ENCODE peak calls at places on chromosomes 1 and 21, in five cellular contexts. One of them, this sample, is unnamed. For H3K36me3 and H3K4me1, the result is how much of the 10 kb centered on the place peaks cover.

GRCh38 chr1:19009126-19009881 is 52.8 kb upstream of the IFFO2 start:
- DNase-seq in Panc1: peak
- DNase-seq in K562: no peak
- DNase-seq in uterus: no peak
- DNase-seq in GM23338: no peak
- DNase-seq in this sample: no peak

GRCh38 chr1:79875187-79875586 is 868.7 kb upstream of the ADGRL4 start:
- DNase-seq in Panc1: no peak
- DNase-seq in K562: no peak
- DNase-seq in uterus: no peak
- DNase-seq in GM23338: no peak
- DNase-seq in this sample: no peak

GRCh38 chr1:18974616-18975015 is 18.1 kb upstream of the IFFO2 start:
- DNase-seq in Panc1: no peak
- DNase-seq in K562: no peak
- DNase-seq in uterus: no peak
- DNase-seq in GM23338: no peak
- DNase-seq in this sample: no peak

GRCh38 chr1:23747947-23748346 is 4.7 kb downstream of the ELOA start:
- DNase-seq in Panc1: no peak
- DNase-seq in K562: no peak
- DNase-seq in uterus: no peak
- DNase-seq in GM23338: no peak
- DNase-seq in this sample: no peak

GRCh38 chr1:85865183-85865582 is 156.9 kb upstream of the ZNHIT6 start:
- DNase-seq in Panc1: no peak
- DNase-seq in K562: no peak
- DNase-seq in uterus: no peak
- DNase-seq in GM23338: no peak
- DNase-seq in this sample: no peak

GRCh38 chr1:171134194-171134924 is 43.7 kb downstream of the FMO3 start:
- DNase-seq in Panc1: no peak
- DNase-seq in K562: no peak
- DNase-seq in uterus: no peak
- DNase-seq in GM23338: no peak
- DNase-seq in this sample: no peak

GRCh38 chr1:66764994-66765578 is 12.8 kb downstream of the DYNLT5 start:
- DNase-seq in Panc1: peak
- DNase-seq in K562: peak
- DNase-seq in uterus: peak
- DNase-seq in GM23338: peak
- DNase-seq in this sample: no peak

GRCh38 chr21:44881586-44881939 is 8.1 kb upstream of the PTTG1IP start:
- DNase-seq in Panc1: no peak
- DNase-seq in K562: no peak
- DNase-seq in uterus: no peak
- DNase-seq in GM23338: no peak
- DNase-seq in this sample: no peak

GRCh38 chr1:199010933-199011332 is 372.1 kb downstream of the PTPRC start:
- DNase-seq in Panc1: no peak
- DNase-seq in K562: no peak
- DNase-seq in uterus: no peak
- DNase-seq in GM23338: no peak
- DNase-seq in this sample: no peak

GRCh38 chr1:200354243-200354642 is 55.6 kb downstream of the ZNF281 start:
- DNase-seq in Panc1: no peak
- DNase-seq in K562: no peak
- DNase-seq in uterus: no peak
- DNase-seq in GM23338: no peak
- DNase-seq in this sample: no peak

GRCh38 chr1:63777286-63777685 is 3.5 kb downstream of the ROR1 start:
- DNase-seq in Panc1: no peak
- DNase-seq in K562: no peak
- DNase-seq in uterus: no peak
- DNase-seq in GM23338: no peak
- DNase-seq in this sample: no peak

GRCh38 chr1:150498342-150498741 is 9.6 kb upstream of the ECM1 start:
- DNase-seq in Panc1: no peak
- DNase-seq in K562: no peak
- DNase-seq in uterus: no peak
- DNase-seq in GM23338: no peak
- DNase-seq in this sample: no peak

GRCh38 chr1:45928486-45929205 is 125.2 kb downstream of the MAST2 start:
- DNase-seq in Panc1: no peak
- DNase-seq in K562: peak
- DNase-seq in uterus: no peak
- DNase-seq in GM23338: no peak
- DNase-seq in this sample: no peak

DNA sequence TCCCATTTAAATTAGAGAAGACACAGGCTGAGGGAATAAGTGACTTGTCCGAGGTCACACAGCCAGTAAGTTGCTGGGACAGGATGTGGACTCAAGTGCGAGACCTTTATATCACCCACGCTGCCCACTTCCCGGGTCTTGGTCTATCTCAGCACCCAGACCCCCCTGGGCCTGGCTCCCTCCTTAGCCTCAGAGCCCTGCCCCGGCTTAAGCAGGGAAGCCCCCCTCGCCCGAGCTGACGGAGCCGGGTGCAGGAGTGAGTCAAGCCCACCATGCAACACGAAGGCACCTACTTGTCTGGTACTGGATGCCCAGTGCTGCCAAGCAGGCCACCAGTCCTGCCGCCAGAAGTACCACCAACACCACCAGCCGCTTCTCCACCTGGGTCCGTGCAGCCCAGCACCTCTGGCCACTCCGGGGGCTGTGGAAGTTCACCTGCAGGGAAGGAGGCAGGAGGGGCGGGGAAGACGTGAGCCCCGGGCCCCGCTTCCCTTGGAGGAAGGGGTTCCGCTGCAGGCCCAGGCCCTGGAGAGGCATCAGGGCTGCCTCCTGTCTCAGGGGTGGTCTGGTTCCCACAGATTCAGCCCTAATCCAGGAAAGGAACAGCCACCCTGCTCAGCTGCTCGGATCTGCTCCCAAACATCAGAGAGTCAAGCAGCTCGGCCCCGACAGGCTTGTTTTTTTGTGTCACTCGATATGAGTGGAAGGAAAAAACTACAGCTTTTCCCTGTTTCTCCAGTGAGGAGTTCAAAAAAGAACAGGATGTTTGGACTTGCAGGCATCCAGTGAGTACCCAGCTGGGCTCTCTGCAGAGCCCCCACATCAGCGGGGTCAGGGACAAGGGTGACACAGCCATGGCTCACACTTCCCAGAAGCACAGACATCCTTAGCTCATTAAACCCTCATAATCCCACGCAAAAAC is 11.1 kb downstream of the ECE1 start:
- DNase-seq in Panc1: no peak
- DNase-seq in K562: no peak
- DNase-seq in uterus: no peak
- DNase-seq in GM23338: no peak
- DNase-seq in this sample: no peak
- H3K36me3 ChIP-seq in Panc1: under half
- H3K36me3 ChIP-seq in K562: under half
- H3K36me3 ChIP-seq in uterus: under half
- H3K36me3 ChIP-seq in GM23338: under half
- H3K36me3 ChIP-seq in this sample: under half

GRCh38 chr1:1605724-1606123 is 5.8 kb upstream of the FNDC10 start:
- DNase-seq in Panc1: no peak
- DNase-seq in K562: no peak
- DNase-seq in uterus: no peak
- DNase-seq in GM23338: no peak
- DNase-seq in this sample: no peak

GRCh38 chr1:1604374-1605033 is 4.6 kb upstream of the FNDC10 start:
- DNase-seq in Panc1: no peak
- DNase-seq in K562: no peak
- DNase-seq in uterus: no peak
- DNase-seq in GM23338: no peak
- DNase-seq in this sample: no peak

GRCh38 chr1:1603671-1604373 is 3.9 kb upstream of the FNDC10 start:
- DNase-seq in Panc1: no peak
- DNase-seq in K562: no peak
- DNase-seq in uterus: no peak
- DNase-seq in GM23338: no peak
- DNase-seq in this sample: no peak

GRCh38 chr1:1605034-1605591 is 5.2 kb upstream of the FNDC10 start:
- DNase-seq in Panc1: no peak
- DNase-seq in K562: no peak
- DNase-seq in uterus: no peak
- DNase-seq in GM23338: no peak
- DNase-seq in this sample: no peak

GRCh38 chr1:1606232-1606631 is 6.3 kb upstream of the FNDC10 start:
- DNase-seq in Panc1: no peak
- DNase-seq in K562: no peak
- DNase-seq in uterus: no peak
- DNase-seq in GM23338: no peak
- DNase-seq in this sample: no peak
- H3K4me1 ChIP-seq in Panc1: under half
- H3K4me1 ChIP-seq in K562: under half
- H3K4me1 ChIP-seq in uterus: under half
- H3K4me1 ChIP-seq in GM23338: under half
- H3K4me1 ChIP-seq in this sample: under half

GRCh38 chr21:32753818-32754610 is 17.5 kb downstream of the PAXBP1 start:
- DNase-seq in Panc1: no peak
- DNase-seq in K562: no peak
- DNase-seq in uterus: no peak
- DNase-seq in GM23338: peak
- DNase-seq in this sample: no peak

GRCh38 chr21:32747396-32747795 is 19.6 kb upstream of the SYNJ1 start:
- DNase-seq in Panc1: no peak
- DNase-seq in K562: no peak
- DNase-seq in uterus: no peak
- DNase-seq in GM23338: no peak
- DNase-seq in this sample: no peak

GRCh38 chr21:32748529-32748928 is 20.7 kb upstream of the SYNJ1 start:
- DNase-seq in Panc1: no peak
- DNase-seq in K562: no peak
- DNase-seq in uterus: no peak
- DNase-seq in GM23338: no peak
- DNase-seq in this sample: no peak

GRCh38 chr21:32750405-32750804 is 21.1 kb downstream of the PAXBP1 start:
- DNase-seq in Panc1: no peak
- DNase-seq in K562: no peak
- DNase-seq in uterus: no peak
- DNase-seq in GM23338: no peak
- DNase-seq in this sample: no peak

GRCh38 chr21:32749662-32750061 is 21.8 kb upstream of the SYNJ1 start:
- DNase-seq in Panc1: no peak
- DNase-seq in K562: no peak
- DNase-seq in uterus: no peak
- DNase-seq in GM23338: no peak
- DNase-seq in this sample: no peak
- H3K36me3 ChIP-seq in Panc1: under half
- H3K36me3 ChIP-seq in K562: half or more
- H3K36me3 ChIP-seq in uterus: under half
- H3K36me3 ChIP-seq in GM23338: half or more
- H3K36me3 ChIP-seq in this sample: under half

GRCh38 chr1:8447616-8448150 is 129.8 kb downstream of the SLC45A1 start:
- DNase-seq in Panc1: no peak
- DNase-seq in K562: no peak
- DNase-seq in uterus: no peak
- DNase-seq in GM23338: no peak
- DNase-seq in this sample: no peak

GRCh38 chr1:8455700-8456305 is 137.9 kb downstream of the SLC45A1 start:
- DNase-seq in Panc1: no peak
- DNase-seq in K562: no peak
- DNase-seq in uterus: no peak
- DNase-seq in GM23338: no peak
- DNase-seq in this sample: no peak

GRCh38 chr1:8448906-8449661 is 131.2 kb downstream of the SLC45A1 start:
- DNase-seq in Panc1: no peak
- DNase-seq in K562: no peak
- DNase-seq in uterus: no peak
- DNase-seq in GM23338: no peak
- DNase-seq in this sample: no peak

GRCh38 chr1:8450312-8450711 is 132.4 kb downstream of the SLC45A1 start:
- DNase-seq in Panc1: no peak
- DNase-seq in K562: no peak
- DNase-seq in uterus: no peak
- DNase-seq in GM23338: no peak
- DNase-seq in this sample: no peak
- H3K4me1 ChIP-seq in Panc1: under half
- H3K4me1 ChIP-seq in K562: under half
- H3K4me1 ChIP-seq in uterus: under half
- H3K4me1 ChIP-seq in GM23338: under half
- H3K4me1 ChIP-seq in this sample: under half

DNA sequence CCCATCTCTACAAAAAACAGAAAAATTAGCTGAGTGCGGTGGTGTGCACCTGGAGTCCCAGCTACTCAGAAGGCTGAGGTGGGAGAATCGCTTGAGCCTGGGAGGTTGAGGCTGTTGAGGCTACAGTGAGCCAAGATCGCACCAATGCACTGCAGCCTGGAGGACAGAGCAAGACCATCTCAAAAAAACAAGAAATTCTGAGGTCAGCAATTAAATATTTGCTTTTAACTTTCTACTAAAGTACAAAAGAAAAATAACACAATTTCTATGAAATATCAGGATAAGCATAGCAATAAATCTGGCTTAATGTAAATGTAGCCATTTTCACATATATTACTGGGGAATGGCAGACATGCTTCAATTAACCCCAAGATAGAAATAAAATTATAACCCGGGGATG is 9.9 kb downstream of the PPP1R15B start:
- DNase-seq in Panc1: no peak
- DNase-seq in K562: no peak
- DNase-seq in uterus: no peak
- DNase-seq in GM23338: no peak
- DNase-seq in this sample: no peak
- H3K36me3 ChIP-seq in Panc1: under half
- H3K36me3 ChIP-seq in K562: half or more
- H3K36me3 ChIP-seq in uterus: under half
- H3K36me3 ChIP-seq in GM23338: under half
- H3K36me3 ChIP-seq in this sample: half or more

GRCh38 chr1:39184354-39184818 is 20.1 kb upstream of the MACF1 start:
- DNase-seq in Panc1: no peak
- DNase-seq in K562: peak
- DNase-seq in uterus: no peak
- DNase-seq in GM23338: no peak
- DNase-seq in this sample: no peak
- H3K4me1 ChIP-seq in Panc1: half or more
- H3K4me1 ChIP-seq in K562: under half
- H3K4me1 ChIP-seq in uterus: under half
- H3K4me1 ChIP-seq in GM23338: under half
- H3K4me1 ChIP-seq in this sample: under half

DNA sequence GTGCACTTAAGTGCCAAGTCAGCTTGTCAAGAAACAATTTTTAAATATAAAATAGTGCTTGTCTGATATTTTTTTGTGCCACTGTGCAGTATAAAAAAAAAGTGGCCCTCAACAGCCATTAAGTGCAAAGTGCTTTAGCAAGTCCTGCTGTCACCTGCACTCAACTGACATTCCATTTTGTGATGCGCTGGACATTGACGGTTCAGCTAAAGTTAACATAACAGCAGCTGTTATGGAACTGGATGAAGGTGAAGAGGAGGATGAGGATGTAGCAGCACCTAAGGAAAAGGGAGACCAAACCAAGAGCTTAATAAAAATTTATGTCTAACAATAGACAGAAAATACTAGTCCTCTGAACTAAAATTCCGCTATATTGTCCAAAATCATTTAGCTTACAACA is 7.3 kb upstream of the RBM34 start:
- DNase-seq in Panc1: no peak
- DNase-seq in K562: no peak
- DNase-seq in uterus: no peak
- DNase-seq in GM23338: no peak
- DNase-seq in this sample: no peak
- H3K36me3 ChIP-seq in Panc1: under half
- H3K36me3 ChIP-seq in K562: half or more
- H3K36me3 ChIP-seq in uterus: under half
- H3K36me3 ChIP-seq in GM23338: under half
- H3K36me3 ChIP-seq in this sample: under half